ENCODE peak calls at places on chromosome 14, in ten cellular contexts. One of them, this sample, is unnamed.

GRCh38 chr14:70259420-70259819 is 70.7 kb upstream of the SLC8A3 start:
- DNase-seq in A549: no peak
- DNase-seq in cardiac muscle cell: no peak
- DNase-seq in activated B cell treated with CpG ODN at 0.5 μM for 24 hours: no peak
- DNase-seq in AG04450: no peak
- DNase-seq in astrocyte of the spinal cord: no peak
- DNase-seq in GM23338: no peak
- DNase-seq in mesothelial cell of epicardium: no peak
- DNase-seq in foreskin keratinocyte: no peak
- DNase-seq in hepatocyte: no peak
- DNase-seq in this sample: no peak

GRCh38 chr14:52706286-52706685 is 714 bp upstream of the PSMC6 start:
- DNase-seq in A549: no peak
- DNase-seq in cardiac muscle cell: no peak
- DNase-seq in activated B cell treated with CpG ODN at 0.5 μM for 24 hours: no peak
- DNase-seq in AG04450: no peak
- DNase-seq in astrocyte of the spinal cord: no peak
- DNase-seq in GM23338: peak; percentile 21
- DNase-seq in mesothelial cell of epicardium: no peak
- DNase-seq in foreskin keratinocyte: no peak
- DNase-seq in hepatocyte: peak; percentile 41
- DNase-seq in this sample: peak; percentile 12

GRCh38 chr14:68774771-68775613 is 17.9 kb downstream of the ZFP36L1 start:
- DNase-seq in A549: no peak
- DNase-seq in cardiac muscle cell: no peak
- DNase-seq in activated B cell treated with CpG ODN at 0.5 μM for 24 hours: no peak
- DNase-seq in AG04450: no peak
- DNase-seq in astrocyte of the spinal cord: peak; percentile 8
- DNase-seq in GM23338: no peak
- DNase-seq in mesothelial cell of epicardium: no peak
- DNase-seq in foreskin keratinocyte: peak; percentile 87
- DNase-seq in hepatocyte: no peak
- DNase-seq in this sample: no peak

GRCh38 chr14:94775082-94775874 is 5.4 kb upstream of the GSC start:
- DNase-seq in A549: no peak
- DNase-seq in cardiac muscle cell: no peak
- DNase-seq in activated B cell treated with CpG ODN at 0.5 μM for 24 hours: no peak
- DNase-seq in AG04450: no peak
- DNase-seq in astrocyte of the spinal cord: no peak
- DNase-seq in GM23338: peak; percentile 67
- DNase-seq in mesothelial cell of epicardium: no peak
- DNase-seq in foreskin keratinocyte: no peak
- DNase-seq in hepatocyte: no peak
- DNase-seq in this sample: no peak

GRCh38 chr14:99791476-99792283 is 1.5 kb upstream of the EML1 start:
- DNase-seq in A549: no peak
- DNase-seq in cardiac muscle cell: no peak
- DNase-seq in activated B cell treated with CpG ODN at 0.5 μM for 24 hours: no peak
- DNase-seq in AG04450: no peak
- DNase-seq in astrocyte of the spinal cord: no peak
- DNase-seq in GM23338: no peak
- DNase-seq in mesothelial cell of epicardium: no peak
- DNase-seq in foreskin keratinocyte: no peak
- DNase-seq in hepatocyte: no peak
- DNase-seq in this sample: no peak

GRCh38 chr14:37546621-37547447 is 48.2 kb downstream of the FOXA1 start:
- DNase-seq in A549: peak; percentile 18
- DNase-seq in cardiac muscle cell: peak; percentile 2
- DNase-seq in activated B cell treated with CpG ODN at 0.5 μM for 24 hours: no peak
- DNase-seq in AG04450: no peak
- DNase-seq in astrocyte of the spinal cord: peak; percentile 21
- DNase-seq in GM23338: no peak
- DNase-seq in mesothelial cell of epicardium: no peak
- DNase-seq in foreskin keratinocyte: no peak
- DNase-seq in hepatocyte: peak; percentile 41
- DNase-seq in this sample: peak; percentile 30

GRCh38 chr14:78530078-78530477 is 359.9 kb downstream of the NRXN3 start:
- DNase-seq in A549: no peak
- DNase-seq in cardiac muscle cell: peak; percentile 83
- DNase-seq in activated B cell treated with CpG ODN at 0.5 μM for 24 hours: no peak
- DNase-seq in AG04450: no peak
- DNase-seq in astrocyte of the spinal cord: peak; percentile 3
- DNase-seq in GM23338: peak; percentile 78
- DNase-seq in mesothelial cell of epicardium: peak; percentile 53
- DNase-seq in foreskin keratinocyte: peak; percentile 3
- DNase-seq in hepatocyte: peak; percentile 70
- DNase-seq in this sample: peak; percentile 23

GRCh38 chr14:75279153-75279738 is 618 bp downstream of the FOS start:
- DNase-seq in A549: no peak
- DNase-seq in cardiac muscle cell: peak; percentile 67
- DNase-seq in activated B cell treated with CpG ODN at 0.5 μM for 24 hours: peak; percentile 53
- DNase-seq in AG04450: no peak
- DNase-seq in astrocyte of the spinal cord: peak; percentile 82
- DNase-seq in GM23338: peak; percentile 46
- DNase-seq in mesothelial cell of epicardium: no peak
- DNase-seq in foreskin keratinocyte: peak; percentile 50
- DNase-seq in hepatocyte: peak; percentile 57
- DNase-seq in this sample: peak; percentile 51

GRCh38 chr14:28142400-28143015 is 624.1 kb upstream of the FOXG1 start:
- DNase-seq in A549: no peak
- DNase-seq in cardiac muscle cell: peak; percentile 31
- DNase-seq in activated B cell treated with CpG ODN at 0.5 μM for 24 hours: no peak
- DNase-seq in AG04450: no peak
- DNase-seq in astrocyte of the spinal cord: peak; percentile 54
- DNase-seq in GM23338: peak; percentile 57
- DNase-seq in mesothelial cell of epicardium: no peak
- DNase-seq in foreskin keratinocyte: peak; percentile 29
- DNase-seq in hepatocyte: peak; percentile 20
- DNase-seq in this sample: peak; percentile 16

GRCh38 chr14:106044949-106045596 is 518.7 kb downstream of the TMEM121 start:
- DNase-seq in A549: peak; percentile 19
- DNase-seq in cardiac muscle cell: no peak
- DNase-seq in activated B cell treated with CpG ODN at 0.5 μM for 24 hours: peak; percentile 45
- DNase-seq in AG04450: no peak
- DNase-seq in astrocyte of the spinal cord: no peak
- DNase-seq in GM23338: peak; percentile 8
- DNase-seq in mesothelial cell of epicardium: no peak
- DNase-seq in foreskin keratinocyte: no peak
- DNase-seq in hepatocyte: no peak
- DNase-seq in this sample: peak; percentile 67
- TF ChIP-seq CTCF in A549: peak; percentile 49
- TF ChIP-seq CTCF in cardiac muscle cell: no peak
- TF ChIP-seq CTCF in activated B cell treated with CpG ODN at 0.5 μM for 24 hours: no peak
- TF ChIP-seq CTCF in AG04450: no peak
- TF ChIP-seq CTCF in astrocyte of the spinal cord: no peak
- TF ChIP-seq CTCF in GM23338: peak; percentile 37
- TF ChIP-seq CTCF in mesothelial cell of epicardium: no peak
- TF ChIP-seq CTCF in foreskin keratinocyte: peak; percentile 21
- TF ChIP-seq CTCF in hepatocyte: no peak
- TF ChIP-seq CTCF in this sample: peak; percentile 44

DNA sequence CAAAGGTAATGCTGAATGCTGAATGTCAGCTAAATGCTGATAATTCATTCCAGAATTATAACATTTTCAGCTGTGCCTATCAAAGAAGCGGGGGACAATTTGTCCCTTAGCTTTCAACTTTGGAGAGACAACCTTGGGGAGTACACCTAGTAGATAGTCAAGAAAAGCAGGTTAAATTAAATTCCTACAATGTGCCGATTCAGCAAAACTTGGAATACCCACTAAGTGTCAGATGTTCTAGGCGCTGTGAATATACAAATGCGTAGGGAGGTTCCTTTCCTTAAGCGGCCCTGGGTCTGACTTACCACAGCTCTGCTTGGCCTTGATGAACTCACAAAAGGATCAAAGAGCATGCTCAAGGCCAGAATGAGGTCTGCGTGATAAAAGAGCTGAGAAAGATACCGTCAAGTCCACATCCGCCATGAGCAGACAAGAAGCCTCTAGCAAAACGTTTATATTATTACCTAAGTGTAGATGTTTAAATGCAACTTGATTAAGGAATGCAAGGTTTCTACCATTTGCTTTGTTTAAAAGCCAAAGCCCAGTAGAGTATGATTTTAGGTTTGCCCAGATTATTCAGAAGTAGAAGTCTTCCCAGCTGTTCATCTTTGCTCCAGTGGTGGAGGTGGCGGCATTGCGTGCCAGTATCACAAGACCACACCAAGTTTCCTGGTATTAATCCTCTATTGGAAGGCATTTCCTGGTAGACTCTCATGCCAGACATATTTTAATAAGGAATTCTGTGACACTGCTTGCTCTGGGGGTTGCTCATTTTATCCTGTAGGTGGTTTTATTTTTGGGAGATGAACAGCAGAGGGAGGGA is 368.6 kb downstream of the DPF3 start:
- DNase-seq in A549: no peak
- DNase-seq in cardiac muscle cell: no peak
- DNase-seq in activated B cell treated with CpG ODN at 0.5 μM for 24 hours: no peak
- DNase-seq in AG04450: no peak
- DNase-seq in astrocyte of the spinal cord: no peak
- DNase-seq in GM23338: no peak
- DNase-seq in mesothelial cell of epicardium: no peak
- DNase-seq in foreskin keratinocyte: no peak
- DNase-seq in hepatocyte: no peak
- DNase-seq in this sample: no peak
- TF ChIP-seq CTCF in A549: no peak
- TF ChIP-seq CTCF in cardiac muscle cell: no peak
- TF ChIP-seq CTCF in activated B cell treated with CpG ODN at 0.5 μM for 24 hours: no peak
- TF ChIP-seq CTCF in AG04450: peak; percentile 28
- TF ChIP-seq CTCF in astrocyte of the spinal cord: no peak
- TF ChIP-seq CTCF in GM23338: no peak
- TF ChIP-seq CTCF in mesothelial cell of epicardium: no peak
- TF ChIP-seq CTCF in foreskin keratinocyte: no peak
- TF ChIP-seq CTCF in hepatocyte: no peak
- TF ChIP-seq CTCF in this sample: no peak

GRCh38 chr14:77085538-77085937 is 12.5 kb upstream of the CIPC start:
- DNase-seq in A549: no peak
- DNase-seq in cardiac muscle cell: no peak
- DNase-seq in activated B cell treated with CpG ODN at 0.5 μM for 24 hours: no peak
- DNase-seq in AG04450: no peak
- DNase-seq in astrocyte of the spinal cord: no peak
- DNase-seq in GM23338: peak; percentile 43
- DNase-seq in mesothelial cell of epicardium: no peak
- DNase-seq in foreskin keratinocyte: no peak
- DNase-seq in hepatocyte: no peak
- DNase-seq in this sample: no peak

GRCh38 chr14:77086017-77086727 is 11.9 kb upstream of the CIPC start:
- DNase-seq in A549: no peak
- DNase-seq in cardiac muscle cell: peak; percentile 46
- DNase-seq in activated B cell treated with CpG ODN at 0.5 μM for 24 hours: no peak
- DNase-seq in AG04450: no peak
- DNase-seq in astrocyte of the spinal cord: peak; percentile 60
- DNase-seq in GM23338: peak; percentile 82
- DNase-seq in mesothelial cell of epicardium: no peak
- DNase-seq in foreskin keratinocyte: peak; percentile 82
- DNase-seq in hepatocyte: peak; percentile 71
- DNase-seq in this sample: no peak

GRCh38 chr14:77083082-77083481 is 15.0 kb upstream of the CIPC start:
- DNase-seq in A549: no peak
- DNase-seq in cardiac muscle cell: no peak
- DNase-seq in activated B cell treated with CpG ODN at 0.5 μM for 24 hours: no peak
- DNase-seq in AG04450: no peak
- DNase-seq in astrocyte of the spinal cord: no peak
- DNase-seq in GM23338: no peak
- DNase-seq in mesothelial cell of epicardium: no peak
- DNase-seq in foreskin keratinocyte: no peak
- DNase-seq in hepatocyte: no peak
- DNase-seq in this sample: no peak

GRCh38 chr14:77084991-77085390 is 13.1 kb upstream of the CIPC start:
- DNase-seq in A549: no peak
- DNase-seq in cardiac muscle cell: no peak
- DNase-seq in activated B cell treated with CpG ODN at 0.5 μM for 24 hours: no peak
- DNase-seq in AG04450: no peak
- DNase-seq in astrocyte of the spinal cord: no peak
- DNase-seq in GM23338: no peak
- DNase-seq in mesothelial cell of epicardium: no peak
- DNase-seq in foreskin keratinocyte: no peak
- DNase-seq in hepatocyte: no peak
- DNase-seq in this sample: no peak

GRCh38 chr14:77082356-77082755 is 15.7 kb upstream of the CIPC start:
- DNase-seq in A549: no peak
- DNase-seq in cardiac muscle cell: no peak
- DNase-seq in activated B cell treated with CpG ODN at 0.5 μM for 24 hours: no peak
- DNase-seq in AG04450: no peak
- DNase-seq in astrocyte of the spinal cord: no peak
- DNase-seq in GM23338: no peak
- DNase-seq in mesothelial cell of epicardium: no peak
- DNase-seq in foreskin keratinocyte: no peak
- DNase-seq in hepatocyte: no peak
- DNase-seq in this sample: no peak
- TF ChIP-seq CTCF in A549: no peak
- TF ChIP-seq CTCF in cardiac muscle cell: no peak
- TF ChIP-seq CTCF in activated B cell treated with CpG ODN at 0.5 μM for 24 hours: no peak
- TF ChIP-seq CTCF in AG04450: no peak
- TF ChIP-seq CTCF in astrocyte of the spinal cord: no peak
- TF ChIP-seq CTCF in GM23338: no peak
- TF ChIP-seq CTCF in mesothelial cell of epicardium: no peak
- TF ChIP-seq CTCF in foreskin keratinocyte: no peak
- TF ChIP-seq CTCF in hepatocyte: no peak
- TF ChIP-seq CTCF in this sample: no peak

GRCh38 chr14:91996951-91997371 is 42.9 kb downstream of the TRIP11 start:
- DNase-seq in A549: peak; percentile 15
- DNase-seq in cardiac muscle cell: peak; percentile 28
- DNase-seq in activated B cell treated with CpG ODN at 0.5 μM for 24 hours: no peak
- DNase-seq in AG04450: peak; percentile 26
- DNase-seq in astrocyte of the spinal cord: peak; percentile 75
- DNase-seq in GM23338: peak; percentile 75
- DNase-seq in mesothelial cell of epicardium: no peak
- DNase-seq in foreskin keratinocyte: peak; percentile 94
- DNase-seq in hepatocyte: peak; percentile 73
- DNase-seq in this sample: peak; percentile 36

GRCh38 chr14:91998667-91999570 is 40.9 kb downstream of the TRIP11 start:
- DNase-seq in A549: no peak
- DNase-seq in cardiac muscle cell: no peak
- DNase-seq in activated B cell treated with CpG ODN at 0.5 μM for 24 hours: no peak
- DNase-seq in AG04450: no peak
- DNase-seq in astrocyte of the spinal cord: no peak
- DNase-seq in GM23338: peak; percentile 37
- DNase-seq in mesothelial cell of epicardium: no peak
- DNase-seq in foreskin keratinocyte: no peak
- DNase-seq in hepatocyte: no peak
- DNase-seq in this sample: no peak

GRCh38 chr14:91997492-91997891 is 42.4 kb downstream of the TRIP11 start:
- DNase-seq in A549: no peak
- DNase-seq in cardiac muscle cell: no peak
- DNase-seq in activated B cell treated with CpG ODN at 0.5 μM for 24 hours: no peak
- DNase-seq in AG04450: no peak
- DNase-seq in astrocyte of the spinal cord: no peak
- DNase-seq in GM23338: no peak
- DNase-seq in mesothelial cell of epicardium: no peak
- DNase-seq in foreskin keratinocyte: no peak
- DNase-seq in hepatocyte: no peak
- DNase-seq in this sample: no peak
- TF ChIP-seq CTCF in A549: no peak
- TF ChIP-seq CTCF in cardiac muscle cell: no peak
- TF ChIP-seq CTCF in activated B cell treated with CpG ODN at 0.5 μM for 24 hours: no peak
- TF ChIP-seq CTCF in AG04450: no peak
- TF ChIP-seq CTCF in astrocyte of the spinal cord: no peak
- TF ChIP-seq CTCF in GM23338: no peak
- TF ChIP-seq CTCF in mesothelial cell of epicardium: no peak
- TF ChIP-seq CTCF in foreskin keratinocyte: no peak
- TF ChIP-seq CTCF in hepatocyte: no peak
- TF ChIP-seq CTCF in this sample: no peak

GRCh38 chr14:22812744-22813143 is 2.5 kb downstream of the SLC7A7 start:
- DNase-seq in A549: no peak
- DNase-seq in cardiac muscle cell: no peak
- DNase-seq in activated B cell treated with CpG ODN at 0.5 μM for 24 hours: no peak
- DNase-seq in AG04450: no peak
- DNase-seq in astrocyte of the spinal cord: no peak
- DNase-seq in GM23338: peak; percentile 57
- DNase-seq in mesothelial cell of epicardium: no peak
- DNase-seq in foreskin keratinocyte: no peak
- DNase-seq in hepatocyte: no peak
- DNase-seq in this sample: no peak
- TF ChIP-seq CTCF in A549: no peak
- TF ChIP-seq CTCF in cardiac muscle cell: no peak
- TF ChIP-seq CTCF in activated B cell treated with CpG ODN at 0.5 μM for 24 hours: no peak
- TF ChIP-seq CTCF in AG04450: no peak
- TF ChIP-seq CTCF in astrocyte of the spinal cord: no peak
- TF ChIP-seq CTCF in GM23338: peak; percentile 44
- TF ChIP-seq CTCF in mesothelial cell of epicardium: no peak
- TF ChIP-seq CTCF in foreskin keratinocyte: no peak
- TF ChIP-seq CTCF in hepatocyte: no peak
- TF ChIP-seq CTCF in this sample: no peak

This sample was measured in Calu3.